ENCODE peak calls at places on chromosomes 6 and 20, in five cellular contexts. U is body of pancreas, F is PC-9, R is foreskin keratinocyte, N is nephron progenitor cell. I is an unnamed sample.

GRCh38 chr20:62956387-62957135 is 4.1 kb downstream of the SLC17A9 start:
- DNase-seq in U (no peak), F (no peak), R (no peak), N (no peak), I (no peak)

GRCh38 chr6:43171284-43172126 is 436 bp downstream of the SRF start:
- DNase-seq in U (no peak), F (no peak), R (no peak), N (peak; percentile 61), I (no peak)

GRCh38 chr20:20267685-20268429 is 100.0 kb upstream of the INSM1 start:
- DNase-seq in U (no peak), F (no peak), R (no peak), N (peak; percentile 7), I (no peak)

GRCh38 chr6:160224599-160225237 is 33.9 kb downstream of the SLC22A2 start:
- DNase-seq in U (no peak), F (no peak), R (no peak), N (no peak), I (no peak)

GRCh38 chr6:138486249-138487121 is 12.8 kb downstream of the NHSL1 start:
- DNase-seq in U (no peak), F (no peak), R (peak; percentile 52), N (no peak), I (no peak)

GRCh38 chr6:6881438-6882267 is 226.1 kb upstream of the RREB1 start:
- DNase-seq in U (no peak), F (peak; percentile 88), R (peak; percentile 22), N (no peak), I (no peak)

GRCh38 chr6:25537349-25538018 is 114.5 kb upstream of the SCGN start:
- DNase-seq in U (no peak), F (no peak), R (no peak), N (no peak), I (no peak)

GRCh38 chr20:49230575-49231211 is 11.5 kb downstream of the DDX27 start:
- DNase-seq in U (no peak), F (no peak), R (no peak), N (no peak), I (peak; percentile 26)

GRCh38 chr20:46054606-46055005 is 25.6 kb downstream of the SLC12A5 start:
- DNase-seq in U (no peak), F (no peak), R (no peak), N (no peak), I (no peak)

GRCh38 chr6:33934726-33935270 is 131.0 kb upstream of the MLN start:
- DNase-seq in U (no peak), F (no peak), R (no peak), N (no peak), I (no peak)

GRCh38 chr20:3541887-3542721 is 71.3 kb downstream of the ATRN start:
- DNase-seq in U (no peak), F (no peak), R (no peak), N (no peak), I (no peak)

GRCh38 chr6:157586088-157586414 is 205.1 kb downstream of the ZDHHC14 start:
- DNase-seq in U (no peak), F (no peak), R (no peak), N (no peak), I (no peak)

GRCh38 chr20:3788685-3789155 is 2.2 kb upstream of the CENPB start:
- DNase-seq in U (no peak), F (no peak), R (no peak), N (no peak), I (no peak)

GRCh38 chr6:10951675-10952282 is 64.9 kb downstream of the SYCP2L start:
- DNase-seq in U (no peak), F (peak; percentile 46), R (peak; percentile 38), N (no peak), I (peak; percentile 77)

GRCh38 chr6:137522399-137522798 is 28.2 kb upstream of the OLIG3 start:
- DNase-seq in U (no peak), F (no peak), R (no peak), N (no peak), I (no peak)

GRCh38 chr20:35007891-35008290 is 52.2 kb downstream of the MYH7B start:
- DNase-seq in U (peak; percentile 9), F (no peak), R (no peak), N (no peak), I (no peak)

GRCh38 chr6:44245912-44246662 is 814 bp upstream of the HSP90AB1 start:
- DNase-seq in U (peak; percentile 90), F (peak; percentile 64), R (peak; percentile 62), N (peak; percentile 97), I (peak; percentile 83)
- TF ChIP-seq CTCF in U (no peak), F (peak; percentile 37), R (peak; percentile 39), N (peak; percentile 9), I (no peak)

GRCh38 chr6:131951576-131952230 is 531 bp upstream of the CCN2 start:
- DNase-seq in U (no peak), F (no peak), R (no peak), N (no peak), I (peak; percentile 72)

GRCh38 chr6:131950767-131951575 is at the start of gene CCN2:
- DNase-seq in U (peak; percentile 75), F (peak; percentile 81), R (peak; percentile 95), N (peak; percentile 91), I (peak; percentile 99)

GRCh38 chr6:131948692-131949614 is 2.2 kb downstream of the CCN2 start:
- DNase-seq in U (peak; percentile 21), F (peak; percentile 69), R (peak; percentile 81), N (no peak), I (peak; percentile 92)

GRCh38 chr6:131949615-131949908 is 1.6 kb downstream of the CCN2 start:
- DNase-seq in U (no peak), F (peak; percentile 41), R (peak; percentile 76), N (no peak), I (peak; percentile 93)

GRCh38 chr6:131949909-131950766 is 1.0 kb downstream of the CCN2 start:
- DNase-seq in U (peak; percentile 67), F (no peak), R (peak; percentile 79), N (peak; percentile 84), I (peak; percentile 95)
- TF ChIP-seq CTCF in U (peak; percentile 32), F (no peak), R (peak; percentile 65), N (peak; percentile 44), I (peak; percentile 43)

GRCh38 chr6:69847507-69847812 is 18.9 kb upstream of the COL19A1 start:
- DNase-seq in U (no peak), F (no peak), R (no peak), N (no peak), I (no peak)

GRCh38 chr6:69848552-69848951 is 17.8 kb upstream of the COL19A1 start:
- DNase-seq in U (no peak), F (no peak), R (no peak), N (no peak), I (no peak)

GRCh38 chr6:69846770-69847506 is 19.4 kb upstream of the COL19A1 start:
- DNase-seq in U (no peak), F (no peak), R (no peak), N (no peak), I (peak; percentile 15)

DNA sequence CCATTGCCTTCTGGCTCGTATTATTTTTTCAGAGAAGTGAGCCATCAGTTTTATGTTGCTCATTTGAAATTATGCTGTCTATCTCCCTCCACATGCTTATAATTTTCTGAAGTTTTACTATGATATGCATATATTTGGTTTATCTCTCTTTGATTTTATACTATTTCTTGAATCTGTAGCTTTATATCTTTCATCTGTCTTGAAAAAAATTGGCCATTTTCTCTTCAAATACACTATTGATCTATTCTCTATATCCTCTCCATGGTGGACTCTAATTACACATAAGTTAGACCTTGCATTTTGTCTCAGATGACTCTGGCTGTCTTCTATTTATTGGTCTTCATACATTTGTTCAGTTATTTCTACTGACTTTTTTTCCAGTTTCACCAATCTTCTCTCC is 13.7 kb upstream of the COL19A1 start:
- DNase-seq in U (no peak), F (no peak), R (no peak), N (no peak), I (no peak)
- TF ChIP-seq CTCF in U (no peak), F (no peak), R (no peak), N (no peak), I (no peak)

GRCh38 chr20:56558968-56559367 is 25.9 kb downstream of the FAM209B start:
- DNase-seq in U (no peak), F (no peak), R (no peak), N (no peak), I (no peak)

GRCh38 chr20:56551571-56551970 is 18.5 kb downstream of the FAM209B start:
- DNase-seq in U (no peak), F (no peak), R (no peak), N (no peak), I (no peak)

GRCh38 chr20:56552911-56553629 is 20.0 kb downstream of the FAM209B start:
- DNase-seq in U (no peak), F (no peak), R (no peak), N (no peak), I (no peak)

DNA sequence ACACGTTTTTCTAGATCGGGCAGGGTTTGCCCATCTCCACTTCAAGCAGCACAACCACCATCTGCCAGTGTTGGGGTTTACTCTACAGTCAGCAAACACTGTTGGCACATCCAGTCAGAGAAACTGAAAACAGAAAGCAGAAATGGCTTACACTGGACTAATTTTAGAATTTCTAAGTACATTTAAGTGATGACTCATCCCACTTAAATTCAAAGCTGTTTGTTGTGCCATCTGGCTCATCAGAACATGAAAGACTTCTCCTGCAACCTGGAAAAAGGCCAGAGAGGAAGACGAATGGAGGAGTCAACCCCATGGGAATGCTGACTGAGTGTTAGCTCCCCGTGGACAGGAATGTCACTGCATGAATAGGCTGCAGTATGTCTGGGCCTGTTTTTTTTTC is 21.8 kb downstream of the FAM209B start:
- DNase-seq in U (no peak), F (peak; percentile 99), R (peak; percentile 99), N (no peak), I (peak; percentile 96)
- TF ChIP-seq CTCF in U (no peak), F (peak; percentile 45), R (peak; percentile 46), N (no peak), I (no peak)

GRCh38 chr6:108260809-108261569 is at the start of gene SNX3:
- DNase-seq in U (peak; percentile 93), F (peak; percentile 90), R (peak; percentile 94), N (peak; percentile 94), I (peak; percentile 98)
- TF ChIP-seq CTCF in U (no peak), F (no peak), R (peak; percentile 39), N (no peak), I (peak; percentile 15)

DNA sequence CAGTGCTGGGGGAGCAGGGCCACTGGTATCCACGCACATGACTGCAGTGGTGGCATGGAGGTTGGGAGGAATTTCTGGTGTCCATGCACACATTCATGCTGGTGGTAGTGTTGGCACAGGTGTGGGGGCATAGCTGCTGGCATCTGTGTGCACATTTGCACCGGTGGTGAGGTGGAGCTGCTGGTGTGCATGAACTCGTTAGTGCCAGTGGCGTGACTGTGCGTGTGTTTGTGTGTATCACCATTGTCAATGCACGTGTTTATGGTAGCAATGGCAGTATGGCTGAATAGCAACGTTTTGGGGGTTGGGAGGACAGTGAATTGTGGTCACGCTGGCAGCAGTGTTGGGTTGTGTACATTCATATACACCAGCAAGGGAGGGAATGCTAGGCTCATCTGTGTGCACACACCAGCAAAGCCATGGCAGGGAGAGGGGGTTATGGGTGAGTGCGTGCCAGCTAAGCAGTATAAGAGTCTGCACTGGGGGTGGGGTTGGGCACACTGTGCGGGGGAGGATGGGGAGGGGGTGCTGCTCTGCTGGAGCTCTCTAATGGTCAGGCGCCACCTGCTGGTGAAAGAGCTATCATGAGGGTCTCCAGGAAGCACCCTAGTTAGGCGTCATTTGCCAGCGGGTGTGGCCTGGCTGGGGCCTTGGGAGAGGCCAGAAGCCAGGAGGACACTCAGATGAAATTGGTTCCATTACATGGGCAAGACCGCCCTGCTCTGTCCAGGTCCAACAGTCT is 626.1 kb upstream of the ID4 start:
- DNase-seq in U (peak; percentile 28), F (no peak), R (no peak), N (peak; percentile 59), I (no peak)
- TF ChIP-seq CTCF in U (peak; percentile 16), F (peak; percentile 22), R (peak; percentile 12), N (peak; percentile 35), I (no peak)

I was measured in cardiac fibroblast.